ENCODE peak calls at places on chromosomes 3 and 15, in four cellular contexts. P is IMR-90, W is GM12878, C is endothelial cell of umbilical vein. U is an unnamed sample.

GRCh38 chr3:63818282-63819150 is 583 bp upstream of the C3orf49 start:
- DNase-seq in P (peak; percentile 61), W (peak; percentile 19), C (peak; percentile 61), U (peak; percentile 51)

GRCh38 chr15:71093089-71094024 is 21.9 kb upstream of the THSD4 start:
- DNase-seq in P (peak; percentile 82), W (no peak), C (no peak), U (no peak)

GRCh38 chr3:162544246-162544645 is 1047.6 kb downstream of the OTOL1 start:
- DNase-seq in P (peak; percentile 1), W (no peak), C (no peak), U (no peak)

GRCh38 chr3:32018723-32019564 is 37.4 kb downstream of the ZNF860 start:
- DNase-seq in P (peak; percentile 57), W (no peak), C (peak; percentile 63), U (peak; percentile 52)

GRCh38 chr15:81296673-81297072 is 27.3 kb downstream of the STARD5 start:
- DNase-seq in P (no peak), W (peak; percentile 95), C (peak; percentile 30), U (no peak)

GRCh38 chr15:76994001-76994400 is 925 bp upstream of the PSTPIP1 start:
- DNase-seq in P (no peak), W (no peak), C (no peak), U (no peak)

GRCh38 chr3:55704521-55704920 is 217.4 kb upstream of the WNT5A start:
- DNase-seq in P (peak; percentile 78), W (no peak), C (no peak), U (no peak)

GRCh38 chr15:81809543-81809942 is 236.3 kb downstream of the MEX3B start:
- DNase-seq in P (peak; percentile 8), W (no peak), C (peak; percentile 15), U (peak; percentile 10)

GRCh38 chr15:41689083-41689482 is 28.9 kb downstream of the MGA start:
- DNase-seq in P (no peak), W (no peak), C (no peak), U (no peak)

GRCh38 chr3:39937315-39937714 is 127.9 kb downstream of the MYRIP start:
- DNase-seq in P (no peak), W (no peak), C (no peak), U (no peak)

GRCh38 chr3:68220832-68221231 is 566.4 kb upstream of the SUCLG2 start:
- DNase-seq in P (no peak), W (no peak), C (no peak), U (no peak)

GRCh38 chr3:117068301-117068700 is 358.7 kb downstream of the TUSC7 start:
- DNase-seq in P (no peak), W (no peak), C (no peak), U (no peak)

GRCh38 chr15:25860885-25861866 is 2.0 kb downstream of the ATP10A start:
- DNase-seq in P (no peak), W (no peak), C (no peak), U (no peak)

GRCh38 chr3:138975366-138975765 is 28.3 kb downstream of the FOXL2NB start:
- DNase-seq in P (no peak), W (no peak), C (no peak), U (no peak)

GRCh38 chr15:38085931-38086562 is 151.6 kb downstream of the TMCO5A start:
- DNase-seq in P (peak; percentile 77), W (peak; percentile 36), C (peak; percentile 4), U (no peak)

GRCh38 chr3:161104561-161105551 is at the start of gene B3GALNT1:
- DNase-seq in P (peak; percentile 50), W (no peak), C (peak; percentile 69), U (peak; percentile 11)

GRCh38 chr3:129663045-129663446 is 56.6 kb upstream of the PLXND1 start:
- DNase-seq in P (no peak), W (no peak), C (no peak), U (no peak)

GRCh38 chr3:110164632-110165240 is 827.4 kb upstream of the DPPA4 start:
- DNase-seq in P (peak; percentile 25), W (no peak), C (no peak), U (no peak)

GRCh38 chr15:68354923-68355322 is 77.0 kb downstream of the ITGA11 start:
- DNase-seq in P (peak; percentile 98), W (no peak), C (no peak), U (peak; percentile 25)

GRCh38 chr15:26178821-26179220 is 315.7 kb upstream of the ATP10A start:
- DNase-seq in P (no peak), W (no peak), C (no peak), U (no peak)

GRCh38 chr15:73078722-73079121 is 26.5 kb downstream of the NEO1 start:
- DNase-seq in P (peak; percentile 90), W (no peak), C (no peak), U (no peak)

GRCh38 chr3:59877263-59877662 is 827.4 kb upstream of the CFAP20DC start:
- DNase-seq in P (no peak), W (no peak), C (no peak), U (peak; percentile 71)

GRCh38 chr15:74793135-74794028 is 11.5 kb downstream of the CSK start:
- DNase-seq in P (no peak), W (no peak), C (no peak), U (peak; percentile 51)

GRCh38 chr3:49165771-49166751 is at the start of gene CCDC71:
- DNase-seq in P (peak; percentile 51), W (peak; percentile 20), C (peak; percentile 65), U (peak; percentile 86)

GRCh38 chr15:39504812-39505211 is 76.1 kb upstream of the THBS1 start:
- DNase-seq in P (peak; percentile 91), W (no peak), C (no peak), U (no peak)

GRCh38 chr15:77033729-77034619 is 36.9 kb downstream of the TSPAN3 start:
- DNase-seq in P (no peak), W (no peak), C (no peak), U (no peak)

GRCh38 chr15:96316953-96317629 is 13.4 kb upstream of the NR2F2 start:
- DNase-seq in P (no peak), W (no peak), C (peak; percentile 8), U (no peak)

GRCh38 chr15:93066103-93066725 is 22.8 kb downstream of the RGMA start:
- DNase-seq in P (no peak), W (no peak), C (no peak), U (no peak)

GRCh38 chr15:90840954-90841353 is 27.4 kb upstream of the FURIN start:
- DNase-seq in P (no peak), W (no peak), C (no peak), U (peak; percentile 96)

GRCh38 chr15:90840157-90840855 is 28.1 kb upstream of the FURIN start:
- DNase-seq in P (no peak), W (no peak), C (no peak), U (no peak)

GRCh38 chr15:90839187-90840071 is 29.0 kb upstream of the FURIN start:
- DNase-seq in P (peak; percentile 14), W (no peak), C (no peak), U (no peak)

GRCh38 chr15:90851114-90851513 is 17.3 kb upstream of the FURIN start:
- DNase-seq in P (peak; percentile 48), W (no peak), C (no peak), U (no peak)

DNA sequence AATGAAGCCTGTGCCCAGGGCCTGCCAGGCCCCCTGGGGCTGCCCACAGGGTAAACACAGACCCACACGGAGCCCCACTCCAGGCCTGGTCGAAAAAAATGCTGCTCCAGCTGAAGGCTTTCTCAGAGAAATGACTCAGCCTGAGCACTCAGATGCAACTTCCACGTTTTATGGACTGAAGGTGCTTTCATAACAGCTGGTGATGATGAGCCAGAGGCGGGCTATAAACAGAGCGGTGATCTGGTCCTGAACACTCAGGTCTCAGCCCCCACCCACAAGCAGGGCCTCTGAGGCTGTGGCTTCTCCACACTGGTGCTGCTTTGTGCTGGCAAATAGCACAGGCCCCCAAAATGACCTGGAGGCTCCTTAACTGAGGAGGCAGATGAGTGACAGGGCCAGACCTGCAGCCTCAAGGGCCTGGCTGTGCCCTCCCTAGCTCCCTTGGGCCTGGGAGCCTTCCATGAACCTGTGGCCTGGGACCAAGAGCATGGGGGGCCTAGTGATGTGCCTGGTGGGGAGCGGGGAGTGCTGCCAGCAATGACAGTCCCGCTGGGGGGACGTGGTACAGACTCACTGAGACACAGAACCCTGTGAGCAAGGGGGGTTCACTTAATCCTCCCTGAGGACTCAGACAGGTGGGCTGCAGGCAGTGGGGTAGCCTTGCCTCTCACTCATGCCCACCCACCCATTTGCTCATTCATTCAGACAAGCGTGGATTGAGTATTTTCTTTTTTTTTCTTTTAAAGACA is 23.0 kb upstream of the FURIN start:
- DNase-seq in P (peak; percentile 97), W (peak; percentile 50), C (no peak), U (no peak)
- TF ChIP-seq FOS in P (peak; percentile 93), W (no peak), C (peak; percentile 34), U (no peak)

GRCh38 chr3:71916747-71917369 is 131.9 kb upstream of the PROK2 start:
- DNase-seq in P (peak; percentile 5), W (no peak), C (no peak), U (no peak)
- TF ChIP-seq FOS in P (no peak), W (no peak), C (no peak), U (no peak)

GRCh38 chr3:72039677-72040076 is 254.7 kb upstream of the PROK2 start:
- DNase-seq in P (no peak), W (no peak), C (no peak), U (no peak)

GRCh38 chr3:72041531-72041930 is 256.6 kb upstream of the PROK2 start:
- DNase-seq in P (no peak), W (no peak), C (no peak), U (no peak)

GRCh38 chr3:72044231-72044935 is 259.4 kb upstream of the PROK2 start:
- DNase-seq in P (no peak), W (no peak), C (no peak), U (peak; percentile 7)

GRCh38 chr3:72043212-72044133 is 258.5 kb upstream of the PROK2 start:
- DNase-seq in P (no peak), W (peak; percentile 15), C (no peak), U (no peak)

DNA sequence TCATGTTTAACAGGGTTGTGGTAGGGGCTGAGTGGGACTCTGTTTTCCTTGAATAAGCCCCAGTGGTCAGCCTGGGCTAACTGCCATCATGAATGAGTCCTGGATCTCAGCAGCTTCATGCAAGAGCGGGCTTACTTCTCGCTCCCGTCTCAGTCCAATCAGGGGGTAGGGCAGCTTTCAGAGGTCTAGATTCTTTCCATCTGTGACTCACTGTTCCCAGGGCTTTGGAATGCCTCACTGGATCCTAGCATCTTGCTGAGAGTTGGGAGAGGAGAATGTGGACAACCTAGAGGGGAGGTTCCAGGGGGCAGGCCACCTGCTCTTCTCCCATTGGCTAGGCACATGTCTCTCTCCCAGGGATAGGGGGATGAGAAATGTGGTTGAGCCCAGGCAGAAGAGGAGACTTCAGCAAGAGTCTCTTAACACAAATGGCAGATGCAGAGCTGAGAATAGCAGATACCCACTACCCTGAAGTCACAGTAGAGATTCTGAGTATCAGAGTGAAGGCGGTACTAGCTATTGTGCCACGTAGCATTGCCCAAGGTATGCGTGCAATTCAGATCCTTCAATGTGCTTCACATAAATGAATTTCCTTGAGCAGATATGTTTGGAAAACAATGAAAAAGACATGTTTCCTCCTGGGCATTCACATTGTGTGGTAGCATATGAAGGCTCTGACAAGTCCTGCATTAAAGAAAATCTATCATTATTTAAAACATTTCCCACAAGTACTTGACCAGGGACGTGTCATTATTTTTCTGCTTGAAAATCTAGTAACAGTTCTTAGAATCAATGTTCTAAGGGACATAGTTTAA is 257.7 kb upstream of the PROK2 start:
- DNase-seq in P (peak; percentile 56), W (no peak), C (no peak), U (peak; percentile 8)
- TF ChIP-seq FOS in P (no peak), W (no peak), C (no peak), U (no peak)

DNA sequence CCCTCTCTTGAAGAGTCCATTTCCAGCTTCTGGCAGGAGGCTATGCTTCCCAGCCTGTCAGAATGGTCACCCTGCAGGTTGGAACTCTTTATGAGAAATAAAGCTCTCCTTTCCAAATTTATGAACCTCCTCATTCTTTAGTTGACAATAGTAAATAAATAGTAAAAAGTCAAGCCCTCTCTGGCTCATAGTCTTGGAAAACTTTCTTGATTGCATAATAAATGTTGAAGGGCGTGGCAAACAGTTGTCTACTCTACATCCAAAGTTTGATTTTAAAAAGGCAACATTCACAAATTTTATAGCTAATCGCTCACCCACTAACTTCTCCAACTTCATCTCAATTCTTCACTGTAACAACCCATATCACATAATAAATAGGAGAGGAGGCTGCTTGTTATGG is 58.8 kb downstream of the MCF2L2 start:
- DNase-seq in P (no peak), W (no peak), C (no peak), U (no peak)
- TF ChIP-seq FOS in P (no peak), W (no peak), C (no peak), U (no peak)